ENCODE peak calls at places on chromosome 4, in six cellular contexts. One of them, this sample, is unnamed.
A peak's percentile ranks its signal among the peaks of the same experiment; 100 is the strongest.

GRCh38 chr4:3749081-3749480 is 17.1 kb upstream of the ADRA2C start:
- DNase-seq in HCT116: no peak
- DNase-seq in right cardiac atrium: peak; percentile 26
- DNase-seq in psoas muscle: no peak
- DNase-seq in PC-3: no peak
- DNase-seq in left ventricle myocardium inferior: no peak
- DNase-seq in this sample: no peak

GRCh38 chr4:147981305-147981704 is 249.4 kb downstream of the ARHGAP10 start:
- DNase-seq in HCT116: no peak
- DNase-seq in right cardiac atrium: no peak
- DNase-seq in psoas muscle: no peak
- DNase-seq in PC-3: no peak
- DNase-seq in left ventricle myocardium inferior: no peak
- DNase-seq in this sample: no peak

GRCh38 chr4:54625391-54625790 is 32.4 kb upstream of the KIT start:
- DNase-seq in HCT116: no peak
- DNase-seq in right cardiac atrium: no peak
- DNase-seq in psoas muscle: no peak
- DNase-seq in PC-3: no peak
- DNase-seq in left ventricle myocardium inferior: no peak
- DNase-seq in this sample: no peak

GRCh38 chr4:86935833-86936721 is 1.3 kb downstream of the AFF1 start:
- DNase-seq in HCT116: peak; percentile 78
- DNase-seq in right cardiac atrium: peak; percentile 78
- DNase-seq in psoas muscle: peak; percentile 50
- DNase-seq in PC-3: peak; percentile 77
- DNase-seq in left ventricle myocardium inferior: peak; percentile 42
- DNase-seq in this sample: peak; percentile 77

GRCh38 chr4:46484881-46485280 is 95.0 kb upstream of the GABRA2 start:
- DNase-seq in HCT116: no peak
- DNase-seq in right cardiac atrium: no peak
- DNase-seq in psoas muscle: no peak
- DNase-seq in PC-3: no peak
- DNase-seq in left ventricle myocardium inferior: no peak
- DNase-seq in this sample: no peak

GRCh38 chr4:7197910-7198309 is 5.6 kb downstream of the SORCS2 start:
- DNase-seq in HCT116: no peak
- DNase-seq in right cardiac atrium: peak; percentile 43
- DNase-seq in psoas muscle: no peak
- DNase-seq in PC-3: no peak
- DNase-seq in left ventricle myocardium inferior: no peak
- DNase-seq in this sample: no peak

GRCh38 chr4:127601029-127601428 is 31.7 kb upstream of the INTU start:
- DNase-seq in HCT116: no peak
- DNase-seq in right cardiac atrium: no peak
- DNase-seq in psoas muscle: no peak
- DNase-seq in PC-3: peak; percentile 34
- DNase-seq in left ventricle myocardium inferior: no peak
- DNase-seq in this sample: no peak

GRCh38 chr4:89939994-89940393 is 45.3 kb downstream of the MMRN1 start:
- DNase-seq in HCT116: no peak
- DNase-seq in right cardiac atrium: peak; percentile 60
- DNase-seq in psoas muscle: no peak
- DNase-seq in PC-3: no peak
- DNase-seq in left ventricle myocardium inferior: peak; percentile 19
- DNase-seq in this sample: no peak

GRCh38 chr4:73034896-73035295 is 34.6 kb downstream of the COX18 start:
- DNase-seq in HCT116: no peak
- DNase-seq in right cardiac atrium: no peak
- DNase-seq in psoas muscle: no peak
- DNase-seq in PC-3: no peak
- DNase-seq in left ventricle myocardium inferior: no peak
- DNase-seq in this sample: no peak

GRCh38 chr4:3293410-3294391 is 880 bp downstream of the RGS12 start:
- DNase-seq in HCT116: no peak
- DNase-seq in right cardiac atrium: peak; percentile 76
- DNase-seq in psoas muscle: no peak
- DNase-seq in PC-3: no peak
- DNase-seq in left ventricle myocardium inferior: no peak
- DNase-seq in this sample: no peak

GRCh38 chr4:137960371-137961050 is 281.6 kb downstream of the SLC7A11 start:
- DNase-seq in HCT116: no peak
- DNase-seq in right cardiac atrium: no peak
- DNase-seq in psoas muscle: no peak
- DNase-seq in PC-3: peak; percentile 76
- DNase-seq in left ventricle myocardium inferior: no peak
- DNase-seq in this sample: no peak

GRCh38 chr4:62543002-62543401 is 1342.9 kb downstream of the ADGRL3 start:
- DNase-seq in HCT116: no peak
- DNase-seq in right cardiac atrium: no peak
- DNase-seq in psoas muscle: no peak
- DNase-seq in PC-3: no peak
- DNase-seq in left ventricle myocardium inferior: no peak
- DNase-seq in this sample: no peak

GRCh38 chr4:128388352-128388630 is 100.7 kb upstream of the PGRMC2 start:
- DNase-seq in HCT116: no peak
- DNase-seq in right cardiac atrium: no peak
- DNase-seq in psoas muscle: no peak
- DNase-seq in PC-3: peak; percentile 54
- DNase-seq in left ventricle myocardium inferior: no peak
- DNase-seq in this sample: no peak

GRCh38 chr4:3300198-3300671 is 7.4 kb downstream of the RGS12 start:
- DNase-seq in HCT116: no peak
- DNase-seq in right cardiac atrium: no peak
- DNase-seq in psoas muscle: no peak
- DNase-seq in PC-3: no peak
- DNase-seq in left ventricle myocardium inferior: no peak
- DNase-seq in this sample: no peak

GRCh38 chr4:110618091-110619000 is 4.5 kb downstream of the PITX2 start:
- DNase-seq in HCT116: no peak
- DNase-seq in right cardiac atrium: peak; percentile 18
- DNase-seq in psoas muscle: peak; percentile 79
- DNase-seq in PC-3: peak; percentile 54
- DNase-seq in left ventricle myocardium inferior: no peak
- DNase-seq in this sample: no peak

GRCh38 chr4:94927696-94928095 is 169.9 kb downstream of the BMPR1B start:
- DNase-seq in HCT116: no peak
- DNase-seq in right cardiac atrium: no peak
- DNase-seq in psoas muscle: no peak
- DNase-seq in PC-3: no peak
- DNase-seq in left ventricle myocardium inferior: no peak
- DNase-seq in this sample: no peak

GRCh38 chr4:94925764-94926347 is 168.1 kb downstream of the BMPR1B start:
- DNase-seq in HCT116: no peak
- DNase-seq in right cardiac atrium: no peak
- DNase-seq in psoas muscle: no peak
- DNase-seq in PC-3: peak; percentile 68
- DNase-seq in left ventricle myocardium inferior: no peak
- DNase-seq in this sample: no peak

GRCh38 chr4:94929696-94930095 is 171.9 kb downstream of the BMPR1B start:
- DNase-seq in HCT116: no peak
- DNase-seq in right cardiac atrium: no peak
- DNase-seq in psoas muscle: no peak
- DNase-seq in PC-3: no peak
- DNase-seq in left ventricle myocardium inferior: no peak
- DNase-seq in this sample: no peak

GRCh38 chr4:94926936-94927335 is 169.2 kb downstream of the BMPR1B start:
- DNase-seq in HCT116: no peak
- DNase-seq in right cardiac atrium: no peak
- DNase-seq in psoas muscle: no peak
- DNase-seq in PC-3: peak; percentile 53
- DNase-seq in left ventricle myocardium inferior: no peak
- DNase-seq in this sample: no peak

DNA sequence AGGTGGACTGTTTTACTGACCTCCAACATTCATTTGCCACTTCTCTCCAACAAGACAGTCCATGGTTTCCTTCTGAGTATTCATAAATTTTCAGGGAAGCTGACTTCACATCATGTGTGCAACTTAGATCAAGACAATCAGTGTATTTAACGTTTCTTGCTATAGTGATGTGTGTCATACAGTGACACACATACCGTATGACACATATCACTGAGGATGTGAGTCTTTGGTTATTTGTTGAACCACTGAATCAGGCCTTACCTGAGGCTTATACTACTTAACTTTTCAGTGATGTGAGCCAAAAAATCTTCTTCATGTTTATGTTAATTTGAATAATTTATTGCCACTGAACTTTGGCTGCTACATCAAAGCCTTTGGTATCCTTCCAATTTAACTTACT is 166.8 kb downstream of the BMPR1B start:
- DNase-seq in HCT116: no peak
- DNase-seq in right cardiac atrium: no peak
- DNase-seq in psoas muscle: no peak
- DNase-seq in PC-3: peak; percentile 79
- DNase-seq in left ventricle myocardium inferior: no peak
- DNase-seq in this sample: no peak
- H3K4me1 ChIP-seq in HCT116: no peaks in the 10 kb centered on the region
- H3K4me1 ChIP-seq in right cardiac atrium: no peaks in the 10 kb centered on the region
- H3K4me1 ChIP-seq in psoas muscle: no peaks in the 10 kb centered on the region
- H3K4me1 ChIP-seq in PC-3: peaks cover 38% of the 10 kb centered on the region
- H3K4me1 ChIP-seq in left ventricle myocardium inferior: no peaks in the 10 kb centered on the region
- H3K4me1 ChIP-seq in this sample: no peaks in the 10 kb centered on the region

GRCh38 chr4:108351806-108352205 is 183.1 kb upstream of the LEF1 start:
- DNase-seq in HCT116: no peak
- DNase-seq in right cardiac atrium: no peak
- DNase-seq in psoas muscle: no peak
- DNase-seq in PC-3: no peak
- DNase-seq in left ventricle myocardium inferior: no peak
- DNase-seq in this sample: no peak

GRCh38 chr4:108352664-108353308 is 184.1 kb upstream of the LEF1 start:
- DNase-seq in HCT116: no peak
- DNase-seq in right cardiac atrium: no peak
- DNase-seq in psoas muscle: no peak
- DNase-seq in PC-3: no peak
- DNase-seq in left ventricle myocardium inferior: no peak
- DNase-seq in this sample: no peak

GRCh38 chr4:108356209-108356535 is 187.4 kb upstream of the LEF1 start:
- DNase-seq in HCT116: no peak
- DNase-seq in right cardiac atrium: no peak
- DNase-seq in psoas muscle: no peak
- DNase-seq in PC-3: no peak
- DNase-seq in left ventricle myocardium inferior: no peak
- DNase-seq in this sample: no peak

GRCh38 chr4:108359130-108359709 is 190.5 kb upstream of the LEF1 start:
- DNase-seq in HCT116: no peak
- DNase-seq in right cardiac atrium: no peak
- DNase-seq in psoas muscle: no peak
- DNase-seq in PC-3: no peak
- DNase-seq in left ventricle myocardium inferior: no peak
- DNase-seq in this sample: peak; percentile 64

DNA sequence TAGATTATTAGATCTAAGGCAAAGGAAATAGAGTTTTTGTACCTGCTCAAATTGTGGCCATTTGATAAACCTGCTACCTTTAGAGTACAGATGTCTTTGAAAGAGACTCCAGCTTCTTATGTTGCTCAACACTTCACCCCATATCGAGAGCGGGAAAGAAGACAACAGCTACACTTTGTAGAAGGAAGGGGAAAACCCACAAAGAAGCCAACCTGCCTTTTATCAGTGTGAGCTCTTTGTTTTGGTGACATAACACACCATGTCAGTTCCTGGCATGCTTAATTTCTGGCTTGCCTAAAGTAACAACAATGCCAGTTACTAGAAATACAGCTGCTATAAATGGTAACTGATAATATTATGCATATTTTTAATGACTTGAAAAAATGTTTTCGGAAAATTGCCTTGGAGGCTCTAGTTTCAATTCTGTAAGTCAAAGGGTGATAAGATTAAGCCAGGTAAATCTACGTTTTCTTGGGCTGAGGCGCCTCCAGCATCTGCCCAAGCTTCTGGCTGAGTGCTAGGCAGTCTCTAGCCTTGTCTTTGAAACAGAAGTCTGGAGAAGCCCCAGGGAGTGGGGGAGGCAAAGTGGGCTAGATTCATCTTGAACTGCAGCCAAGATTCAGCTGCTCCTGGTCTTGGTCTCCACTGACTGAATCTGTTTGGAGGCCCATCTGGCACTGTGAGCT is 186.9 kb upstream of the LEF1 start:
- DNase-seq in HCT116: no peak
- DNase-seq in right cardiac atrium: no peak
- DNase-seq in psoas muscle: no peak
- DNase-seq in PC-3: no peak
- DNase-seq in left ventricle myocardium inferior: no peak
- DNase-seq in this sample: peak; percentile 70
- H3K4me1 ChIP-seq in HCT116: no peaks in the 10 kb centered on the region
- H3K4me1 ChIP-seq in right cardiac atrium: peaks cover under 1% of the 10 kb centered on the region
- H3K4me1 ChIP-seq in psoas muscle: no peaks in the 10 kb centered on the region
- H3K4me1 ChIP-seq in PC-3: no peaks in the 10 kb centered on the region
- H3K4me1 ChIP-seq in left ventricle myocardium inferior: peaks cover 53% of the 10 kb centered on the region
- H3K4me1 ChIP-seq in this sample: peaks cover 64% of the 10 kb centered on the region

DNA sequence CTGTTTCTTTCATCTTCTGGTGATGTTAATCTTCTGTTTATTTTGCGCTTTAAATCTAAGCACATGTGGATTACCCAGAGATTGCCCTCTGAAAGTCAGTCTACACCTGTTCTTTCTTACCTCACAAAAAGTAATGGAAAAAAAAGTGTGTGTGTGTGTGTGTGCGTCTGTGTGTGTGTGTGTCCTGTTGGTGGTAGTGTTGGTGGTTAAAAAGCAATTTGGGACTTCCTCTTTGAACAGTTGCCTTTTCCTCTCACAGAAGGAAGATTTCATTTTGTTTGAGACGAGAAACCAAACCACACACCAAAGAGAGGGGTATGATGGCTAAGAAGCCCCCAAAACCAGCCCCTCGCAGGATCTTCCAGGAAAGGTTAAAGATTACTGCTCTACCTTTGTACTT is at the start of gene STAP1:
- DNase-seq in HCT116: no peak
- DNase-seq in right cardiac atrium: no peak
- DNase-seq in psoas muscle: no peak
- DNase-seq in PC-3: no peak
- DNase-seq in left ventricle myocardium inferior: no peak
- DNase-seq in this sample: peak; percentile 55
- H3K4me1 ChIP-seq in HCT116: no peaks in the 10 kb centered on the region
- H3K4me1 ChIP-seq in right cardiac atrium: no peaks in the 10 kb centered on the region
- H3K4me1 ChIP-seq in psoas muscle: no peaks in the 10 kb centered on the region
- H3K4me1 ChIP-seq in PC-3: no peaks in the 10 kb centered on the region
- H3K4me1 ChIP-seq in left ventricle myocardium inferior: peaks cover 5% of the 10 kb centered on the region
- H3K4me1 ChIP-seq in this sample: peaks cover 11% of the 10 kb centered on the region

GRCh38 chr4:139553751-139554670 is 2.0 kb downstream of the SETD7 start:
- DNase-seq in HCT116: no peak
- DNase-seq in right cardiac atrium: no peak
- DNase-seq in psoas muscle: no peak
- DNase-seq in PC-3: no peak
- DNase-seq in left ventricle myocardium inferior: no peak
- DNase-seq in this sample: no peak

GRCh38 chr4:139550724-139551429 is 5.1 kb downstream of the SETD7 start:
- DNase-seq in HCT116: no peak
- DNase-seq in right cardiac atrium: peak; percentile 71
- DNase-seq in psoas muscle: no peak
- DNase-seq in PC-3: no peak
- DNase-seq in left ventricle myocardium inferior: peak; percentile 27
- DNase-seq in this sample: no peak

GRCh38 chr4:139554726-139555072 is 1.3 kb downstream of the SETD7 start:
- DNase-seq in HCT116: no peak
- DNase-seq in right cardiac atrium: no peak
- DNase-seq in psoas muscle: no peak
- DNase-seq in PC-3: no peak
- DNase-seq in left ventricle myocardium inferior: no peak
- DNase-seq in this sample: no peak

GRCh38 chr4:139552908-139553307 is 3.1 kb downstream of the SETD7 start:
- DNase-seq in HCT116: no peak
- DNase-seq in right cardiac atrium: peak; percentile 67
- DNase-seq in psoas muscle: no peak
- DNase-seq in PC-3: no peak
- DNase-seq in left ventricle myocardium inferior: peak; percentile 38
- DNase-seq in this sample: no peak

GRCh38 chr4:139552506-139552905 is 3.5 kb downstream of the SETD7 start:
- DNase-seq in HCT116: no peak
- DNase-seq in right cardiac atrium: no peak
- DNase-seq in psoas muscle: no peak
- DNase-seq in PC-3: no peak
- DNase-seq in left ventricle myocardium inferior: no peak
- DNase-seq in this sample: no peak
- H3K4me1 ChIP-seq in HCT116: peaks cover 21% of the 10 kb centered on the region
- H3K4me1 ChIP-seq in right cardiac atrium: peaks cover 18% of the 10 kb centered on the region
- H3K4me1 ChIP-seq in psoas muscle: peaks cover 65% of the 10 kb centered on the region
- H3K4me1 ChIP-seq in PC-3: peaks cover 12% of the 10 kb centered on the region
- H3K4me1 ChIP-seq in left ventricle myocardium inferior: peaks cover 89% of the 10 kb centered on the region
- H3K4me1 ChIP-seq in this sample: peaks cover 28% of the 10 kb centered on the region